ENCODE peak calls at places on chromosomes 5 and 9, in six cellular contexts. M is RWPE2, P is WTC11, J is ascending aorta, Q is mesothelial cell of epicardium, B is mammary epithelial cell. Y is an unnamed sample.

GRCh38 chr5:34008721-34009120 is 871 bp upstream of the AMACR start:
- DNase-seq in B (no peak), J (no peak), Q (no peak), P (no peak), M (no peak), Y (no peak)

GRCh38 chr9:123278361-123278760 is 10.0 kb upstream of the STRBP start:
- DNase-seq in Q (no peak), B (no peak), J (no peak), P (no peak), M (no peak), Y (no peak)

GRCh38 chr5:127586371-127586770 is 62.5 kb upstream of the CTXN3 start:
- DNase-seq in P (no peak), M (no peak), Q (no peak), J (no peak), B (no peak), Y (no peak)

GRCh38 chr5:76457685-76458491 is 54.8 kb downstream of the IQGAP2 start:
- DNase-seq in B (no peak), P (no peak), M (no peak), J (no peak), Q (no peak), Y (no peak)

GRCh38 chr5:170782438-170782837 is 1.1 kb upstream of the GABRP start:
- DNase-seq in M (no peak), P (no peak), B (no peak), J (no peak), Q (no peak), Y (no peak)

GRCh38 chr9:129750010-129750409 is 2.8 kb downstream of the PTGES start:
- DNase-seq in J (no peak), M (peak), B (peak), P (no peak), Q (no peak), Y (no peak)

GRCh38 chr9:15469862-15470261 is 40.9 kb downstream of the PSIP1 start:
- DNase-seq in Q (no peak), M (no peak), P (no peak), J (no peak), B (no peak), Y (no peak)

GRCh38 chr5:53201746-53202145 is 92.2 kb upstream of the MOCS2 start:
- DNase-seq in B (no peak), Q (no peak), P (no peak), J (no peak), M (no peak), Y (no peak)

GRCh38 chr9:16870606-16871357 is at the start of gene BNC2:
- DNase-seq in M (no peak), J (no peak), P (peak), B (no peak), Q (peak), Y (peak)

GRCh38 chr9:8261737-8262136 is 462.2 kb upstream of the DMAC1 start:
- DNase-seq in J (no peak), B (no peak), P (no peak), Q (no peak), M (no peak), Y (no peak)

GRCh38 chr9:114430443-114430842 is 42.7 kb upstream of the AKNA start:
- DNase-seq in J (no peak), Q (no peak), B (no peak), M (no peak), P (no peak), Y (no peak)

GRCh38 chr5:110512266-110512665 is 214.2 kb downstream of the TMEM232 start:
- DNase-seq in Q (no peak), J (no peak), B (no peak), P (no peak), M (no peak), Y (no peak)
- TF ChIP-seq CTCF in Q (no peak), J (no peak), B (no peak), P (no peak), M (no peak), Y (no peak)

DNA sequence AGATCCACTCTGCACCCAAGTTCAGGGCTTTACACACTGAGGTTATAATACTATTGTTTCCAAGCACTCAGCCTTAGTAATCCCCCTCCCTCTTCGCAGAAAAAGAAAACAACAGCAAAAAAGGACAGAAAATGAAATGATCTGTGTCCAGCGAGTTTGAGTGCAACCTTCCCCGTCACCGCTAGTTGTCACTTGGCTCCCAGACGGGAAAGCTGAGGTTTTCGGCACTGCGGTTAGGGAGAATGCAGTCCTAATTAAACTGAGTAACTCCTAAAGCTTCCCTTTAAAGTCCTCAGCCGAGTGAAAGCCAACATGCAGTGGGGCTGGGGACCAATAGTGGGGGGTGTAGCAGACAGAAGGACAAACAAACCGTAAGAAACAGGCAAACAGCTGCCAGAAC is 786 bp downstream of the GLRA1 start:
- DNase-seq in Q (no peak), M (no peak), J (no peak), B (peak), P (peak), Y (peak)
- TF ChIP-seq CTCF in Q (peak), M (peak), J (no peak), B (peak), P (peak), Y (peak)

GRCh38 chr9:5626727-5627634 is 1.9 kb upstream of the RIC1 start:
- DNase-seq in B (peak), P (no peak), M (no peak), J (no peak), Q (no peak), Y (no peak)

GRCh38 chr9:5625916-5626315 is 3.0 kb upstream of the RIC1 start:
- DNase-seq in P (no peak), B (no peak), J (no peak), Q (no peak), M (no peak), Y (no peak)

GRCh38 chr9:5622019-5622418 is 6.9 kb upstream of the RIC1 start:
- DNase-seq in M (no peak), J (no peak), Q (no peak), P (no peak), B (peak), Y (no peak)

GRCh38 chr9:5621327-5621726 is 7.6 kb upstream of the RIC1 start:
- DNase-seq in P (no peak), Q (no peak), J (no peak), M (no peak), B (peak), Y (no peak)

GRCh38 chr9:5624655-5625054 is 4.3 kb upstream of the RIC1 start:
- DNase-seq in Q (no peak), J (no peak), M (no peak), B (no peak), P (no peak), Y (no peak)
- TF ChIP-seq CTCF in Q (no peak), J (no peak), M (no peak), B (no peak), P (no peak), Y (no peak)

GRCh38 chr5:173172166-173172565 is 27.8 kb downstream of the BNIP1 start:
- DNase-seq in B (no peak), M (no peak), J (no peak), P (no peak), Q (no peak), Y (no peak)
- TF ChIP-seq CTCF in B (no peak), M (no peak), J (no peak), P (no peak), Q (no peak), Y (no peak)

GRCh38 chr5:3218916-3219650 is 376.5 kb upstream of the IRX1 start:
- DNase-seq in J (no peak), B (no peak), Q (peak), P (no peak), M (no peak), Y (no peak)
- TF ChIP-seq CTCF in J (no peak), B (no peak), Q (no peak), P (no peak), M (no peak), Y (no peak)

GRCh38 chr5:116944171-116944570 is 369.5 kb upstream of the SEMA6A start:
- DNase-seq in B (peak), P (peak), Q (no peak), M (no peak), J (no peak), Y (no peak)

GRCh38 chr5:116953251-116953934 is 378.8 kb upstream of the SEMA6A start:
- DNase-seq in P (no peak), J (no peak), B (no peak), M (no peak), Q (no peak), Y (no peak)

GRCh38 chr5:116951217-116951616 is 376.6 kb upstream of the SEMA6A start:
- DNase-seq in B (no peak), J (no peak), M (no peak), P (no peak), Q (no peak), Y (no peak)

GRCh38 chr5:116942622-116943021 is 368.0 kb upstream of the SEMA6A start:
- DNase-seq in J (no peak), P (no peak), M (no peak), B (no peak), Q (no peak), Y (no peak)

GRCh38 chr5:116947691-116948528 is 373.3 kb upstream of the SEMA6A start:
- DNase-seq in B (peak), J (no peak), M (peak), P (peak), Q (no peak), Y (peak)
- TF ChIP-seq CTCF in B (peak), J (peak), M (peak), P (peak), Q (no peak), Y (peak)

Y was measured in nephron progenitor cell.